ENCODE peak calls at places on chromosomes 2 and 18, in ten cellular contexts. S, E, O, H, K, P, X, L, F and N are unnamed samples.

GRCh38 chr18:48490641-48491040 is 48.2 kb upstream of the CTIF start:
- DNase-seq in S (peak), X (no peak), F (no peak), L (no peak), H (no peak), E (no peak), K (peak), P (peak), O (no peak), N (no peak)

GRCh38 chr2:58920001-58920400 is 678.9 kb upstream of the FANCL start:
- DNase-seq in S (peak), F (no peak), P (no peak), E (no peak), K (no peak), H (peak), L (no peak), O (no peak), X (no peak), N (no peak)

GRCh38 chr2:220043155-220043992 is 415.9 kb downstream of the SLC4A3 start:
- DNase-seq in L (no peak), S (peak), P (peak), X (no peak), O (no peak), H (no peak), F (no peak), K (peak), E (no peak), N (no peak)

GRCh38 chr2:135140606-135141005 is 88.5 kb downstream of the RAB3GAP1 start:
- DNase-seq in P (peak), S (no peak), L (no peak), O (no peak), E (no peak), F (no peak), H (no peak), X (no peak), K (no peak), N (no peak)

GRCh38 chr2:72527424-72527823 is 298.4 kb downstream of the EXOC6B start:
- DNase-seq in X (no peak), P (peak), L (no peak), K (no peak), S (no peak), E (no peak), O (no peak), F (no peak), H (no peak), N (no peak)

GRCh38 chr18:8107426-8107825 is 501.8 kb upstream of the RAB12 start:
- DNase-seq in O (no peak), F (no peak), H (no peak), P (no peak), K (peak), S (no peak), E (no peak), L (no peak), X (no peak), N (no peak)

GRCh38 chr18:66582151-66582550 is 21.7 kb downstream of the CDH19 start:
- DNase-seq in X (no peak), P (no peak), L (no peak), F (no peak), H (no peak), K (peak), E (no peak), O (no peak), S (no peak), N (no peak)

GRCh38 chr18:22846088-22846683 is 86.9 kb upstream of the RBBP8 start:
- DNase-seq in H (no peak), X (no peak), O (no peak), K (no peak), S (no peak), P (peak), E (no peak), L (no peak), F (no peak), N (peak)

GRCh38 chr18:13353424-13353823 is 134.9 kb downstream of the LDLRAD4 start:
- DNase-seq in L (peak), P (no peak), K (no peak), F (no peak), H (no peak), X (peak), O (no peak), E (peak), S (no peak), N (no peak)

GRCh38 chr2:39240758-39241157 is 3.0 kb downstream of the CDKL4 start:
- DNase-seq in H (no peak), F (no peak), L (no peak), O (no peak), E (no peak), S (no peak), K (no peak), X (no peak), P (no peak), N (no peak)

GRCh38 chr2:47249427-47249826 is 94.3 kb upstream of the STPG4 start:
- DNase-seq in X (no peak), S (peak), P (no peak), E (no peak), L (no peak), F (no peak), K (no peak), O (no peak), H (no peak), N (no peak)

DNA sequence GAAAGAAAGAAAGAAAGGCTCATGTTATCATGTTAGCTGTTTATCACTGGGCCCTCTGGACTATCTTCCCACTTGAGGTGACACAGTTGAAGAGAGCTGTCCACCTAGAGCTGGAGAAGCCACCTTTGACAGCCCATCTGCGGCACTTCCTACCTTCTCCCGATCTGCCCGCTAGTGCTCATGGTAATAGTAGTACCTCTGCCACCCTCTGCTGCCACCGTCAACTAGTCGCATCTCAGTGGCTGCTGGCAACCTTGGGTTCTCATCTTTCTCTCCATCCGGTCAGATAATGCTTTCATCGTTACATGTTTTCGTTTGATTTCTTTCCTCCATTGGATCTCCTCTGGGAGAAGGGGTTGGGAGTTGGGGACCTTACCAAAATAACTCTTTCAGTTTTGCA is 63.2 kb upstream of the COPS8 start:
- DNase-seq in L (no peak), H (no peak), F (no peak), X (no peak), P (no peak), K (no peak), E (no peak), O (no peak), S (no peak), N (no peak)
- TF ChIP-seq CTCF in L (no peak), H (no peak), F (no peak), X (no peak), P (no peak), K (no peak), E (no peak), O (no peak), S (no peak), N (no peak)

GRCh38 chr2:120592084-120592483 is 143.6 kb upstream of the GLI2 start:
- DNase-seq in E (no peak), O (no peak), P (no peak), K (no peak), F (no peak), X (no peak), S (no peak), L (no peak), H (no peak), N (no peak)
- H3K4me3 ChIP-seq in E (no peak), O (no peak), P (no peak), K (no peak), F (no peak), X (no peak), S (no peak), L (no peak), H (no peak), N (no peak)

GRCh38 chr2:119350311-119350998 is 16.2 kb downstream of the C2orf76 start:
- DNase-seq in H (no peak), L (peak), F (no peak), E (no peak), S (no peak), P (no peak), K (no peak), O (no peak), X (no peak), N (peak)
- TF ChIP-seq CTCF in H (no peak), L (peak), F (no peak), E (no peak), S (peak), P (no peak), K (no peak), O (no peak), X (no peak), N (peak)

GRCh38 chr2:233413529-233414272 is 59.4 kb downstream of the DGKD start:
- DNase-seq in L (no peak), S (peak), P (peak), O (peak), H (peak), E (no peak), K (peak), F (no peak), X (no peak), N (no peak)
- H3K4me3 ChIP-seq in L (no peak), S (no peak), P (no peak), O (no peak), H (no peak), E (no peak), K (no peak), F (no peak), X (no peak), N (no peak)

GRCh38 chr2:187442378-187442777 is 5.7 kb downstream of the CALCRL start:
- DNase-seq in X (no peak), P (no peak), K (no peak), H (no peak), L (no peak), F (no peak), S (no peak), O (no peak), E (no peak), N (no peak)
- TF ChIP-seq CTCF in X (no peak), P (peak), K (no peak), H (no peak), L (peak), F (peak), S (peak), O (peak), E (no peak), N (no peak)

DNA sequence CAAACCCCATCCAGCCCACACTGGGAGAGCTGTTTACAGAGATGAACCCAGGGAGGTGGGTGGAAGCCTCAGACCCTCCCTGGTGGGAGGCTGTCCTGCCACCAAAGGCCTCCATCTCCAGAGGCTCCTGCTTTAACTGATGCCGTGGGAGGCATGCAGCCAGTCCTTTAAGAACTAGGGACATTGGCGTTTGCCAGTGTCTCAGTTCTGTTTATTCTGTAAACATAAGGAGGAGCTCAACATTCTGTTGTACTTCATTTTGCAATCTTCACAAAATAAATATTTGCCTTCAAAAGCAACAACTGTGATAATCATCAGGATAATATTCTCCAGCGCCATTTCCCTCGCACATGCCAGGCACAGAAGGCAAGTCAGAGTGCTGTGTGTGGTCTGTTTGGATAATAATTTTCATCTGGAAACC is 6.8 kb downstream of the EDAR start:
- DNase-seq in H (no peak), O (no peak), K (no peak), L (no peak), S (no peak), X (no peak), F (no peak), P (no peak), E (no peak), N (no peak)
- H3K4me3 ChIP-seq in H (no peak), O (no peak), K (no peak), L (no peak), S (no peak), X (no peak), F (no peak), P (no peak), E (no peak), N (no peak)

DNA sequence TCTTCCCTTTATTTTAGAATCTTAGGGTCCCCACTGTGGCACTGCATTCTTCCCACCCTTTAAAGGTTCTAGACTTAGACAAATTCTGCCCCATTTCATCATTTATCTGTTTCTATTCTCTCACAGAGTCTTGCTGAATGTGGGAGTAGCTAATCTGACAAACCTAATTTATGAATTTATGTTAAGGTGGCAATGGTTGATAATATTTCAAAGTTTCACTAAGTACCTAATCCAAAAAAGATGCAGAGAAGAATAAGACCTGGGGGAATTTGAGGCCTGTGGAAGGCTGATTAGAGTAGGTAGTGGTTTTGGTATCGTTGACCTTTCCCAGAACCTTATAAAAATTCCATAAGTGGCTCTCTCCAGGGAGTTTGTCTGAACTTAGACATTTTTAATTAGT is 18.0 kb downstream of the KCNE4 start:
- DNase-seq in L (no peak), S (no peak), P (no peak), E (no peak), X (no peak), O (no peak), F (no peak), H (no peak), K (no peak), N (no peak)
- TF ChIP-seq CTCF in L (no peak), S (no peak), P (no peak), E (no peak), X (no peak), O (no peak), F (no peak), H (no peak), K (no peak), N (no peak)

GRCh38 chr2:54558976-54559410 is 102.9 kb downstream of the SPTBN1 start:
- DNase-seq in F (no peak), E (no peak), X (no peak), S (no peak), K (no peak), O (no peak), P (no peak), L (no peak), H (no peak), N (peak)

GRCh38 chr2:54556659-54557121 is 100.6 kb downstream of the SPTBN1 start:
- DNase-seq in L (no peak), E (no peak), H (peak), S (no peak), K (peak), X (no peak), P (peak), O (no peak), F (no peak), N (no peak)

GRCh38 chr2:54558188-54558975 is 102.3 kb downstream of the SPTBN1 start:
- DNase-seq in X (no peak), K (peak), H (peak), O (peak), F (peak), E (peak), L (peak), S (peak), P (peak), N (peak)

GRCh38 chr2:54557601-54558187 is 101.6 kb downstream of the SPTBN1 start:
- DNase-seq in E (peak), L (peak), X (no peak), O (peak), P (peak), K (peak), H (no peak), S (no peak), F (peak), N (peak)

GRCh38 chr2:54557211-54557600 is 101.1 kb downstream of the SPTBN1 start:
- DNase-seq in S (no peak), P (no peak), X (no peak), E (no peak), O (no peak), L (no peak), K (no peak), F (no peak), H (no peak), N (no peak)
- H3K4me3 ChIP-seq in S (peak), P (no peak), X (peak), E (peak), O (peak), L (peak), K (peak), F (peak), H (no peak), N (peak)

DNA sequence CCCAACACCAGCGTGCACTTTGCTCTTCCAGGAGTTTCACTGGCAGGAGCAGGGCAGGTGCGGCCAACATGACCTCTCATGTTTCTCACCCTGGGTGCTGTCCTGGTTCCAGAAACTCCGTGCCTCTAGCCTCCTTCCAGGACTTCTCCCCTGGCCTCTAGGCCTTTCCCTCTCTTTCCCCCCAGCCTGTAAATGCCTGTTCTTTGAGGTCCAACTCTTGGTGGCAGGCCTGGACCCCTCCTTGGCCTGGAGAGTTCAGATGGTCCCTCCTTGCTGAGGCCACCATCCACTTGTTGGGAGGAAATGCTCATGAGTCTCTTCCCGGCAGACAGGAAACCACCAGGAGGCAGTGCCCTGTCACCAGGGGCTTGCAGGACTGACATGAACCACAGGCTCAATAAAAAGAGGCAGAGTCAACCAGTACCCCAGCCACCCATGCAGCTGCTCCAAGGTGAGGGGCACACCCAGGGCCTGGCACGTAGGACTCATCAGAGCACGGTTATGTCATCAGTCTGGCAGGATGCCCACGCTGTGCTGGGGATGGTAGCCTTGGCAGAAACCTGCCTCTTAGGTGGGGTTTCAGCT is 1.5 kb downstream of the MALL start:
- DNase-seq in O (peak), L (peak), X (peak), F (no peak), H (no peak), K (no peak), P (no peak), S (no peak), E (no peak), N (peak)
- TF ChIP-seq CTCF in O (peak), L (peak), X (no peak), F (no peak), H (peak), K (peak), P (peak), S (peak), E (no peak), N (no peak)